ENCODE peak calls at places on chromosome X, in eight cellular contexts. V, B, C, U, H, E, F and R are unnamed samples.

GRCh38 chrX:65723706-65724105 is 56.3 kb downstream of the MSN start:
- DNase-seq in V (no peak), B (no peak), C (no peak), U (no peak), H (peak), E (no peak), F (no peak), R (no peak)

GRCh38 chrX:24464836-24465523 is at the start of gene PDK3:
- DNase-seq in V (peak), B (peak), C (peak), U (peak), H (peak), E (peak), F (peak), R (peak)

GRCh38 chrX:45774961-45775360 is 574.3 kb upstream of the DIPK2B start:
- DNase-seq in V (peak), B (no peak), C (no peak), U (no peak), H (peak), E (no peak), F (no peak), R (no peak)

GRCh38 chrX:140273921-140274320 is 230.9 kb downstream of the SOX3 start:
- DNase-seq in V (peak), B (no peak), C (no peak), U (no peak), H (no peak), E (no peak), F (no peak), R (no peak)

GRCh38 chrX:19382500-19383145 is 38.9 kb downstream of the PDHA1 start:
- DNase-seq in V (peak), B (no peak), C (peak), U (peak), H (peak), E (peak), F (no peak), R (peak)

GRCh38 chrX:87409113-87409841 is 108.3 kb upstream of the KLHL4 start:
- DNase-seq in V (peak), B (no peak), C (peak), U (no peak), H (peak), E (no peak), F (peak), R (no peak)

GRCh38 chrX:152020895-152021294 is 46.4 kb upstream of the GABRE start:
- DNase-seq in V (peak), B (no peak), C (no peak), U (no peak), H (no peak), E (no peak), F (no peak), R (no peak)

GRCh38 chrX:31546130-31546529 is 474.3 kb upstream of the FTHL17 start:
- DNase-seq in V (peak), B (no peak), C (no peak), U (no peak), H (peak), E (no peak), F (no peak), R (no peak)

GRCh38 chrX:12308420-12308819 is 170.1 kb downstream of the FRMPD4 start:
- DNase-seq in V (no peak), B (no peak), C (no peak), U (no peak), H (no peak), E (no peak), F (no peak), R (no peak)

GRCh38 chrX:11341274-11342256 is 48.4 kb downstream of the AMELX start:
- DNase-seq in V (peak), B (peak), C (peak), U (peak), H (peak), E (no peak), F (no peak), R (no peak)

GRCh38 chrX:146224442-146224841 is 406.8 kb downstream of the SLITRK2 start:
- DNase-seq in V (no peak), B (no peak), C (no peak), U (no peak), H (no peak), E (no peak), F (no peak), R (no peak)

GRCh38 chrX:3320471-3321046 is 25.9 kb downstream of the MXRA5 start:
- DNase-seq in V (no peak), B (no peak), C (no peak), U (no peak), H (no peak), E (no peak), F (no peak), R (no peak)

GRCh38 chrX:134794692-134795091 is 136.4 kb upstream of the PLAC1 start:
- DNase-seq in V (no peak), B (no peak), C (no peak), U (no peak), H (no peak), E (no peak), F (no peak), R (no peak)

GRCh38 chrX:12383196-12383595 is 244.9 kb downstream of the FRMPD4 start:
- DNase-seq in V (no peak), B (no peak), C (no peak), U (no peak), H (no peak), E (no peak), F (no peak), R (no peak)

GRCh38 chrX:64206556-64207162 is 1.2 kb upstream of the AMER1 start:
- DNase-seq in V (no peak), B (no peak), C (peak), U (no peak), H (peak), E (no peak), F (peak), R (no peak)

GRCh38 chrX:17535229-17535628 is 160.2 kb downstream of the NHS start:
- DNase-seq in V (no peak), B (no peak), C (no peak), U (no peak), H (peak), E (no peak), F (no peak), R (peak)

GRCh38 chrX:139680356-139680755 is 27.6 kb downstream of the MCF2 start:
- DNase-seq in V (no peak), B (no peak), C (no peak), U (no peak), H (no peak), E (no peak), F (no peak), R (no peak)

DNA sequence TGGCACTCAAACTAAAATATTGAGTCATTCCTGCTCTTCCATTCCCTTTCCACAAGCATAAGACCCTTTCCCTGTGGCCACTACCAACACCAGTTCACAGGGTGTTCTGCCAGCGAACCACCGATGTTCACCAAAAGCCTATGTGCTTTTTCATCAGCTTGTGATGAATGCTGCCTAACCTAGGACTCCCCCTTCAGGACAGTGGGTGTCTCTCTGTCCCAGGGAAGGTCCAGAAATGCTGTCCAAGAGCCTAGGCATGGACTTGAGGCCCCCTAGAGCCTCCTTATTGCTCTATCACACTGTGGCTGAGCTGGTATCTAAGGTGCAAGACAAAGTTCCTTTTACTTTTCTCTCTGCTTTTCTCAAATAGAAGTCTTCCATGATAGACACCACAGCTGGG is 1015.6 kb downstream of the PCDH19 start:
- DNase-seq in V (no peak), B (no peak), C (no peak), U (no peak), H (no peak), E (no peak), F (no peak), R (no peak)
- TF ChIP-seq CTCF in V (no peak), B (no peak), C (no peak), U (no peak), H (no peak), E (no peak), F (no peak), R (no peak)

DNA sequence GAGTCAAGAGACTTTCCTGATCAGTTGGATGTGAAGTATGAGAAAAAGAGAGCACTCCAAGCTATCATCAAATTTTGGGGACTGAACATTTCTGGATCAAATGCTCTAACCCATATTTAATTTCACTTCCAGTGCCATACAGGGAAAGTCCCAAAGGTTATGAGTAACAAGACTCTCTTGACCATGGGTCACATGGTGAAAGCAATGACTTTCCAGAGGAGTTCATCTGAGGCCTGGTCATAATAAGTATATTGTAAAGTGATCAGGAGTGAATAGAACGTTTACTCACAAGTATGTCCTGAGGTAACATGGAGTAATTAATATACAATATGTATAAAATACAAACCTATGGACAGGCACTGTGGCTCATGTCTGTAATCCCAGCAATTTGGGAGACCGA is 40.7 kb upstream of the ARMCX5 start:
- DNase-seq in V (no peak), B (no peak), C (no peak), U (no peak), H (no peak), E (no peak), F (no peak), R (no peak)
- TF ChIP-seq CTCF in V (no peak), B (no peak), C (no peak), U (no peak), H (no peak), E (no peak), F (no peak), R (no peak)

GRCh38 chrX:43939187-43939926 is 33.8 kb downstream of the NDP start:
- DNase-seq in V (peak), B (no peak), C (no peak), U (no peak), H (peak), E (no peak), F (no peak), R (no peak)
- TF ChIP-seq CTCF in V (no peak), B (no peak), C (no peak), U (no peak), H (no peak), E (no peak), F (no peak), R (no peak)

GRCh38 chrX:49186125-49187027 is at the start of gene PRICKLE3:
- DNase-seq in V (peak), B (no peak), C (peak), U (peak), H (peak), E (peak), F (peak), R (peak)
- TF ChIP-seq CTCF in V (peak), B (peak), C (peak), U (peak), H (no peak), E (peak), F (no peak), R (no peak)

DNA sequence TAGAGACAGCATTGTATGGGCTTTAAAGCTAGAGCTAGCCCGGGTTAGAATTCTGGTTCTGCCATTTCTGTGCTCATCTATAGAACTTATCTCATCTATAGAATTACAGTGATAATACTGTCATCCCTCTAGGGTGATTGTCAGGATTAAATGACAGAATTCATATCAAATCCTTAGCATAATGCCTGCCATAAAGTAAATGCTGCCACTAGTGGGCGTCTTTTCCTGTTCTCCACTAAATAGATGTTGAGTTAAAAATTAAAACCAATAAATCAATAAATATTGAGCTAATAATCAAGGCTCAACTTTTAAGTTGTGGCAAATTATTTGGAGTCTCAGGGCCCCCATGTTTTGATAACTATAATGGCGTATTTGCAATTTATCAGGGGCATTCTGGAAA is 19.7 kb downstream of the GRIA3 start:
- DNase-seq in V (no peak), B (no peak), C (no peak), U (no peak), H (no peak), E (no peak), F (no peak), R (no peak)
- TF ChIP-seq CTCF in V (no peak), B (no peak), C (no peak), U (no peak), H (no peak), E (no peak), F (no peak), R (no peak)

DNA sequence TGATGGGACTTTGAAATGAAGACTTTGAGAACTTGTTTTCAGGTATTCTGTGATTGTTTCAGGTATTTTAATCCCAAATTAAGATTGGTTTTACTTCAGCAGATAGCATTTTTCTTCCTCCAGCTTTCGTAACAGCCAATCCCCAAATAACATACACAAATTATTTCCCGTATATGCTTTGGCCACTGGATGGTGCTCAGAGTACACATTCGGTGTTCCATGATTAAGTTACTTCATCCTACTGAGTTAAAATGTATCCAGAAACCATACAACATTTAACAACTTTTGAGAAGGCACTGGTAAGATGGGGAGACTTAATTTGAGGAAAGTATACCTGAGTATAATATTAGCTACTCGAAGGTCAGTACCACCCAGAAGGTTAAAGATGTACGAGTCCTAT is 233.4 kb upstream of the FAM47A start:
- DNase-seq in V (no peak), B (no peak), C (no peak), U (no peak), H (peak), E (no peak), F (no peak), R (peak)
- TF ChIP-seq CTCF in V (peak), B (peak), C (peak), U (peak), H (peak), E (no peak), F (peak), R (no peak)

DNA sequence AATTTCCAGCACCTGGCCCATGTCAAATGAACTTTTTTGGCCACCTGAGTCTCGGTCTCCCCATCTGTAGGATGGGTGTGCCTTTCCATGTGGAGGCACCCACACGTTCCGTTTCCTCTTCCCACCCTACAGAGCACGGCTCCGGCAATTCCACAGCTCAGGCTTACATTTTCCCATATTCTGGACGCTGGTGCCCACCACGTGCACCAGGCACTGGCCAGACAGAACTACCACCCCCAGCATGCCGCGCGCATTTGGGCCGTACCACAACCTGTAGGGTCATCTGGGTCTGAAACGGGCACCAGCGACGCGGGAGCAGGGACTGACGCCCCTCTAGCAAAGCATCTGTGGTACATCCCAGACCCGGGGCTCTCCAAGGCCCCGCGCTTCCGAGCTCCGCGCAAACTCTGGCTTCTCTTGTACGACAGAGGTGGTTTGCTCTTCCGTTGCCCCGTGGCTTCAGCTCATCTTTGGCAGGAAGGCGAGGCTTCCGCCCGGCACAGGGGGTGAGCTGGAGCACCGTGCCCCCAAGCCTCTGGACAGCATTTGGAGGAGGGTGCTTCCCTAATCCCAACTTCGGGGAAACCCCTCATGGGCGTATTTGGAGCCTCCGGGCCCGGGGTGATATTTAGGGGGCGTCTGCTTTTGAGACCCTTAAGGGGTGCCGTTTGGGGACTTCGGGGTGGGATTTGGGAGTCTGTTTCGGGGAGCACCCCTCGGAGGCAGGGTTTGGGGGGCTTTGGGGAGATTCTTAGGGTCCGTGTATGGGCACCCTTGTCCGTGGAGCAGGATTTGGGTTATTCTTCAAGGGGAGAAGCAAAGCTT is 3.0 kb upstream of the UBA1 start:
- DNase-seq in V (peak), B (peak), C (peak), U (peak), H (peak), E (peak), F (peak), R (peak)
- TF ChIP-seq CTCF in V (no peak), B (no peak), C (no peak), U (no peak), H (no peak), E (no peak), F (no peak), R (no peak)

DNA sequence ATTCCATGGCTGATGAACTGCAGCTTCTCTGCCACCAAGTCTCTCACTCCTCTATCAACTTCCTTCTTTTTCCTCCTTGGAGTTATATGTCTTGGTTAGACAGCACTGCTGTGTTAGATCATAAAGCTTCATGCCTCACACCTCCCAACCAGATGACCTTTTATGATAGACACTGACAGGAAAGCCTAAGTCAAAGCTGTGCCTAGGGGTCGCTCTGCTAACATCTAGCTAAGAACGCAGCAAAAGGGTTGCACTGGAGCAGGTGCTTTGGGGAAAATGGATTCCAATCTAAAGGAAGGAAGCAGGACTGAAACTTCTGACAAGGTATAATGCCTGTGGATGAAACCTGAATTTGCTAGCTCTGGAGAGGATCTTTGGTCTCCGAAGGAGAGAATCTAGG is 509.7 kb downstream of the SMARCA1 start:
- DNase-seq in V (no peak), B (no peak), C (no peak), U (no peak), H (no peak), E (no peak), F (no peak), R (no peak)
- TF ChIP-seq CTCF in V (no peak), B (no peak), C (no peak), U (no peak), H (no peak), E (no peak), F (no peak), R (no peak)

DNA sequence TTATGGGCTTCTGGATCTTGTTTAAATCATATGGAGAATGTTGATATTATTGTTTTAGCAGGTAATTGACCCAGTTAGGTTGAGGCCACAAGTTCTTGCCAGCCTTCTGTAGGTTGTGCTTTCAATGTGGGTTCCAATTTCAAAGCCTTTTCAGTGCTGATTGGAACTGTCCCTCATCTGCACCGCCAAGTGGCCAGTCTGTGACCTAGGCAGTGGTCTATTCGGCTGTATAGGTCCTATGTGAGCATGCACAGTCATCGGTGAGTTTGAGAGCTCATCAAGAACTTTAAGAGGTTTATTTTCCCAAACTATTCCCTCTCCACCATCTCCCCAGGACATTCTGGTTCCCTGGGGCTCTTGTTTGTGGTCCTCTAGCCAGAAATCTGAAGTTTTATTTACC is 35.7 kb downstream of the DDX53 start:
- DNase-seq in V (no peak), B (no peak), C (no peak), U (no peak), H (no peak), E (no peak), F (no peak), R (no peak)
- TF ChIP-seq CTCF in V (no peak), B (no peak), C (no peak), U (no peak), H (no peak), E (no peak), F (no peak), R (no peak)